ENCODE peak calls at places on chromosomes 4 and X, in five cellular contexts. T, I, E, O and V are unnamed samples.

GRCh38 chr4:74431113-74431826 is 13.7 kb upstream of the AREG start:
- DNase-seq in I (no peak), T (no peak), O (no peak), E (no peak), V (no peak)

GRCh38 chr4:167000141-167000852 is 234.0 kb downstream of the SPOCK3 start:
- DNase-seq in T (no peak), I (no peak), E (no peak), O (no peak), V (no peak)

GRCh38 chrX:151019837-151020236 is 36.7 kb downstream of the HMGB3 start:
- DNase-seq in O (no peak), E (no peak), I (no peak), T (peak; percentile 18), V (no peak)

GRCh38 chrX:112834016-112834855 is 6.4 kb downstream of the AMOT start:
- DNase-seq in I (no peak), O (no peak), E (no peak), T (peak; percentile 27), V (no peak)

GRCh38 chr4:74376888-74377483 is 12.0 kb downstream of the EREG start:
- DNase-seq in I (no peak), E (no peak), T (peak; percentile 41), O (no peak), V (no peak)

GRCh38 chr4:38133711-38134480 is 173.7 kb downstream of the PTTG2 start:
- DNase-seq in E (no peak), I (no peak), T (no peak), O (no peak), V (no peak)

GRCh38 chr4:185255868-185256267 is 46.5 kb downstream of the SNX25 start:
- DNase-seq in O (no peak), T (no peak), E (no peak), I (no peak), V (no peak)

GRCh38 chr4:151226004-151226932 is 50.7 kb upstream of the PRSS48 start:
- DNase-seq in O (no peak), I (no peak), T (peak; percentile 35), E (no peak), V (no peak)

GRCh38 chr4:67122029-67122428 is 423.3 kb downstream of the CENPC start:
- DNase-seq in E (no peak), O (no peak), I (no peak), T (no peak), V (no peak)

GRCh38 chr4:26884486-26884988 is 23.9 kb downstream of the STIM2 start:
- DNase-seq in T (no peak), O (no peak), I (no peak), E (no peak), V (no peak)

GRCh38 chr4:126799971-126800722 is 832.6 kb upstream of the INTU start:
- DNase-seq in O (no peak), E (no peak), I (no peak), T (no peak), V (no peak)

GRCh38 chr4:172481802-172482508 is 668.8 kb downstream of the GALNTL6 start:
- DNase-seq in O (no peak), E (no peak), I (no peak), T (no peak), V (no peak)

GRCh38 chrX:77447339-77448149 is at the start of gene FGF16:
- DNase-seq in O (no peak), I (no peak), T (no peak), E (no peak), V (no peak)

GRCh38 chrX:14963447-14964236 is 90.4 kb downstream of the MOSPD2 start:
- DNase-seq in E (no peak), T (peak; percentile 38), I (no peak), O (no peak), V (no peak)

GRCh38 chr4:123244233-123244632 is 152.4 kb upstream of the SPRY1 start:
- DNase-seq in O (no peak), E (peak; percentile 61), I (no peak), T (no peak), V (no peak)

GRCh38 chrX:107505223-107505622 is 55.8 kb downstream of the FRMPD3 start:
- DNase-seq in T (no peak), O (no peak), E (no peak), I (no peak), V (no peak)

DNA sequence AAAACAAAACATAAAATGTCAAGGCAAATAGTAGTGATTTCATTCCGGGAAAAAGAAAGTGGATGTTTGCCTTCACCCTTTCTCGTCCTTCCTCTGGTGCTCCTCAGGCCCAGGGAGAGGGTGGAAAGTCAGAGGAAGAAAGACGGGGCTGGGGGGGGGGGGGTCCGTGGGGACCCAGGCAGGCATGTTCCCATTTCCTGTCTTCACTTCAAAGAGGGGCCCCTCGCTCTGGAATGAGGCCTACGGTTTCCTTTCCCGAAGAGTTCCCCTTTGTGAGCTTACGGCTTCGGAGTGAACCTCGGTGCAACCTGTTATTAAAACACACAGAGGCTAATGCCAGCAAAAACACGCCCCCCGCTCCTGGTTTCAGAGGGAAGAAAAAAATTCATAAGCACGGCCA is 40.0 kb downstream of the SHOX start:
- DNase-seq in I (no peak), T (no peak), E (no peak), O (no peak), V (no peak)
- TF ChIP-seq CTCF in I (no peak), T (no peak), E (no peak), O (no peak), V (no peak)

GRCh38 chr4:165489786-165490185 is 111.0 kb downstream of the CPE start:
- DNase-seq in E (no peak), O (no peak), I (no peak), T (no peak), V (no peak)

GRCh38 chr4:165493359-165493758 is 114.6 kb downstream of the CPE start:
- DNase-seq in E (peak; percentile 62), O (peak; percentile 38), I (no peak), T (peak; percentile 14), V (no peak)
- TF ChIP-seq CTCF in E (peak; percentile 77), O (no peak), I (peak; percentile 36), T (peak; percentile 77), V (peak; percentile 76)

GRCh38 chr4:65461781-65462180 is 208.5 kb downstream of the EPHA5 start:
- DNase-seq in E (no peak), T (no peak), I (no peak), O (no peak), V (no peak)
- TF ChIP-seq CTCF in E (no peak), T (no peak), I (no peak), O (no peak), V (no peak)

GRCh38 chr4:6474053-6474568 is 1.7 kb upstream of the PPP2R2C start:
- DNase-seq in T (no peak), E (no peak), O (peak; percentile 14), I (no peak), V (no peak)
- TF ChIP-seq CTCF in T (peak; percentile 35), E (peak; percentile 22), O (no peak), I (no peak), V (peak; percentile 31)

GRCh38 chr4:111793686-111794085 is 351.6 kb upstream of the FAM241A start:
- DNase-seq in E (no peak), T (no peak), O (no peak), I (no peak), V (no peak)

GRCh38 chr4:111800551-111800950 is 344.7 kb upstream of the FAM241A start:
- DNase-seq in T (no peak), E (no peak), I (no peak), O (no peak), V (no peak)

GRCh38 chr4:111802191-111802590 is 343.1 kb upstream of the FAM241A start:
- DNase-seq in O (no peak), I (no peak), E (no peak), T (no peak), V (no peak)

GRCh38 chr4:111797455-111798163 is 347.6 kb upstream of the FAM241A start:
- DNase-seq in T (no peak), E (no peak), O (no peak), I (no peak), V (no peak)

GRCh38 chr4:111798840-111799239 is 346.4 kb upstream of the FAM241A start:
- DNase-seq in O (no peak), E (no peak), T (no peak), I (no peak), V (no peak)
- TF ChIP-seq CTCF in O (no peak), E (no peak), T (no peak), I (no peak), V (peak; percentile 37)

GRCh38 chrX:16819634-16820033 is 33.4 kb downstream of the TXLNG start:
- DNase-seq in I (no peak), T (no peak), E (no peak), O (no peak), V (no peak)
- TF ChIP-seq CTCF in I (no peak), T (no peak), E (no peak), O (no peak), V (no peak)

GRCh38 chr4:960140-960735 is 13.1 kb downstream of the DGKQ start:
- DNase-seq in T (no peak), O (no peak), I (no peak), E (no peak), V (no peak)
- TF ChIP-seq CTCF in T (no peak), O (no peak), I (no peak), E (no peak), V (no peak)

GRCh38 chr4:13955551-13955950 is 328.0 kb upstream of the BOD1L1 start:
- DNase-seq in E (no peak), I (no peak), O (no peak), T (no peak), V (no peak)
- TF ChIP-seq CTCF in E (no peak), I (no peak), O (no peak), T (no peak), V (no peak)

GRCh38 chrX:154444001-154444754 is at the start of gene FAM50A:
- DNase-seq in T (no peak), I (no peak), O (no peak), E (peak; percentile 87), V (peak; percentile 78)
- TF ChIP-seq CTCF in T (no peak), I (no peak), O (no peak), E (peak; percentile 17), V (no peak)